ENCODE peak calls at places on chromosomes 4 and X, in seven cellular contexts. E is IMR-90; J is OCI-LY7; C is CD8-positive, alpha-beta T cell; I is HFF-Myc; N is fibroblast of the aortic adventitia; Y is AG04449. K is an unnamed sample.

GRCh38 chrX:78945186-78945912 is at the start of gene P2RY10:
- DNase-seq in E (no peak), J (peak; percentile 70), C (peak; percentile 33), I (no peak), N (no peak), Y (no peak), K (peak; percentile 21)

GRCh38 chr4:158200214-158200613 is 10.1 kb upstream of the TMEM144 start:
- DNase-seq in E (no peak), J (no peak), C (no peak), I (no peak), N (no peak), Y (no peak), K (no peak)

GRCh38 chrX:12032082-12032481 is 106.2 kb upstream of the FRMPD4 start:
- DNase-seq in E (no peak), J (no peak), C (no peak), I (no peak), N (peak; percentile 5), Y (no peak), K (no peak)

GRCh38 chr4:74415602-74416300 is 29.2 kb upstream of the AREG start:
- DNase-seq in E (peak; percentile 8), J (no peak), C (no peak), I (no peak), N (no peak), Y (no peak), K (no peak)

GRCh38 chr4:65337371-65337770 is 332.9 kb downstream of the EPHA5 start:
- DNase-seq in E (no peak), J (no peak), C (no peak), I (no peak), N (no peak), Y (no peak), K (no peak)

GRCh38 chr4:166972071-166972470 is 262.2 kb downstream of the SPOCK3 start:
- DNase-seq in E (no peak), J (no peak), C (no peak), I (no peak), N (peak; percentile 77), Y (no peak), K (no peak)

GRCh38 chrX:119887721-119888425 is 7.8 kb upstream of the AKAP14 start:
- DNase-seq in E (peak; percentile 30), J (peak; percentile 60), C (peak; percentile 49), I (no peak), N (no peak), Y (no peak), K (peak; percentile 63)

GRCh38 chr4:118113220-118113619 is 78.9 kb downstream of the NDST3 start:
- DNase-seq in E (peak; percentile 24), J (no peak), C (no peak), I (no peak), N (no peak), Y (no peak), K (peak; percentile 6)

GRCh38 chr4:24262616-24263015 is 321.7 kb downstream of the DHX15 start:
- DNase-seq in E (no peak), J (no peak), C (no peak), I (no peak), N (no peak), Y (no peak), K (no peak)

GRCh38 chrX:19842542-19842941 is 44.9 kb downstream of the SH3KBP1 start:
- DNase-seq in E (no peak), J (no peak), C (no peak), I (no peak), N (no peak), Y (no peak), K (no peak)

GRCh38 chrX:39729834-39730670 is 367.7 kb downstream of the BCOR start:
- DNase-seq in E (no peak), J (no peak), C (no peak), I (no peak), N (no peak), Y (no peak), K (no peak)

GRCh38 chr4:37936889-37937498 is 23.2 kb upstream of the PTTG2 start:
- DNase-seq in E (no peak), J (no peak), C (no peak), I (no peak), N (no peak), Y (no peak), K (no peak)

GRCh38 chrX:13599491-13599890 is 30.1 kb downstream of the EGFL6 start:
- DNase-seq in E (no peak), J (no peak), C (no peak), I (no peak), N (peak; percentile 38), Y (no peak), K (no peak)

GRCh38 chrX:132636080-132636479 is 147.2 kb upstream of the MBNL3 start:
- DNase-seq in E (no peak), J (no peak), C (no peak), I (no peak), N (peak; percentile 9), Y (no peak), K (no peak)

GRCh38 chrX:97806238-97806637 is 922.5 kb downstream of the RPA4 start:
- DNase-seq in E (peak; percentile 75), J (no peak), C (no peak), I (no peak), N (peak; percentile 19), Y (no peak), K (no peak)

GRCh38 chrX:129636175-129636681 is 18.5 kb downstream of the APLN start:
- DNase-seq in E (no peak), J (no peak), C (no peak), I (no peak), N (peak; percentile 54), Y (no peak), K (no peak)

GRCh38 chr4:31089815-31090214 is 369.6 kb downstream of the PCDH7 start:
- DNase-seq in E (peak; percentile 57), J (no peak), C (no peak), I (no peak), N (peak; percentile 42), Y (no peak), K (no peak)

GRCh38 chr4:1771555-1772305 is 21.4 kb upstream of the FGFR3 start:
- DNase-seq in E (no peak), J (no peak), C (no peak), I (no peak), N (no peak), Y (no peak), K (peak; percentile 66)

GRCh38 chr4:121217385-121217784 is 53.3 kb upstream of the TNIP3 start:
- DNase-seq in E (peak; percentile 46), J (no peak), C (no peak), I (no peak), N (peak; percentile 6), Y (peak; percentile 23), K (no peak)

GRCh38 chr4:3791910-3792542 is 25.8 kb downstream of the ADRA2C start:
- DNase-seq in E (peak; percentile 8), J (peak; percentile 20), C (no peak), I (no peak), N (peak; percentile 4), Y (no peak), K (peak; percentile 48)

GRCh38 chr4:112819729-112820128 is 182.8 kb downstream of the LARP7 start:
- DNase-seq in E (no peak), J (no peak), C (no peak), I (no peak), N (no peak), Y (no peak), K (no peak)

GRCh38 chrX:100447563-100448397 is 37.7 kb upstream of the PCDH19 start:
- DNase-seq in E (peak; percentile 1), J (peak; percentile 20), C (peak; percentile 10), I (no peak), N (peak; percentile 11), Y (no peak), K (peak; percentile 46)

GRCh38 chr4:1367936-1368289 is 20.9 kb downstream of the UVSSA start:
- DNase-seq in E (no peak), J (no peak), C (no peak), I (no peak), N (no peak), Y (no peak), K (no peak)

DNA sequence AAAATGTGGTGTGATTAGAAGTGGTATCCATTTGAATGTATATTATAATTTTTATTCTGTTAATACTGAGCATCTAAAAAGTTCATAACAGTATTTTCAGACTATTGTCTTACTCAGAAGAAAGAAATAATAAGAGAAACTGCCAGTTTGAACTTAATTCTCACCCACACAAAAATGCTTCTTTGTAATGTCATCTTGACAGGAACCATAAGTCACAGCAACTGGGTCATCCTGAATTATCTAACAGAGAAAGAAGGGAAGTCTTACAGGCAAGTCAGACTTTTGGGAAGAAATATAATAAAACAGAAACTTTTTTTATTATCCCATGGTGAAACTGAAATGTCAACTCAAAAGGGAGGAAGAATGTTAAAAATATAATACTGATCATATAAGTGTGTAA is 83.1 kb downstream of the NDST4 start:
- DNase-seq in E (no peak), J (no peak), C (no peak), I (no peak), N (no peak), Y (no peak), K (no peak)
- TF ChIP-seq CTCF in E (no peak), J (no peak), C (no peak), I (no peak), N (no peak), Y (no peak), K (no peak)

DNA sequence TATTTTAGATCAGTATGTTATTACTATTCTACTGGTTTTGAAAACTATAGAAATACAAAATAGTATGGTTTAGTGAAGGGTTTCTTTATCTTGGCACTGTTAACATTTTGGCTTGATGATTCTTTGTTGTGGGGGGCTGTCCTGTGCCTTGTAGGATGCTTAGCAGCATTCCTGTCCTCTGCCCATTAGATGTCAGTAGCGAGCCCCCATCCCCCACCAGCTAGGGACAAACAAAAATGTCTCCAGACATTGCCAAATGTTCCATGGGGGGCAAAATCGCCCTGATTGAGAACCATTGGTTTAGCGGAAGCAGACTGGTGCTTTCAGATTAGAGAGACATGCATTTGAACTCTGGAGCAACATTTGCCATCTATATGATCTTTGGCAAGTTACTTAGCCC is 23.3 kb downstream of the SPARCL1 start:
- DNase-seq in E (no peak), J (no peak), C (no peak), I (no peak), N (no peak), Y (no peak), K (no peak)
- TF ChIP-seq CTCF in E (no peak), J (peak; percentile 55), C (no peak), I (peak; percentile 31), N (no peak), Y (no peak), K (no peak)

GRCh38 chrX:135477576-135477975 is 42.9 kb upstream of the INTS6L start:
- DNase-seq in E (peak; percentile 49), J (peak; percentile 24), C (peak; percentile 25), I (peak; percentile 33), N (peak; percentile 85), Y (peak; percentile 1), K (no peak)
- TF ChIP-seq CTCF in E (peak; percentile 26), J (peak; percentile 60), C (no peak), I (peak; percentile 18), N (peak; percentile 21), Y (peak; percentile 39), K (peak; percentile 52)

DNA sequence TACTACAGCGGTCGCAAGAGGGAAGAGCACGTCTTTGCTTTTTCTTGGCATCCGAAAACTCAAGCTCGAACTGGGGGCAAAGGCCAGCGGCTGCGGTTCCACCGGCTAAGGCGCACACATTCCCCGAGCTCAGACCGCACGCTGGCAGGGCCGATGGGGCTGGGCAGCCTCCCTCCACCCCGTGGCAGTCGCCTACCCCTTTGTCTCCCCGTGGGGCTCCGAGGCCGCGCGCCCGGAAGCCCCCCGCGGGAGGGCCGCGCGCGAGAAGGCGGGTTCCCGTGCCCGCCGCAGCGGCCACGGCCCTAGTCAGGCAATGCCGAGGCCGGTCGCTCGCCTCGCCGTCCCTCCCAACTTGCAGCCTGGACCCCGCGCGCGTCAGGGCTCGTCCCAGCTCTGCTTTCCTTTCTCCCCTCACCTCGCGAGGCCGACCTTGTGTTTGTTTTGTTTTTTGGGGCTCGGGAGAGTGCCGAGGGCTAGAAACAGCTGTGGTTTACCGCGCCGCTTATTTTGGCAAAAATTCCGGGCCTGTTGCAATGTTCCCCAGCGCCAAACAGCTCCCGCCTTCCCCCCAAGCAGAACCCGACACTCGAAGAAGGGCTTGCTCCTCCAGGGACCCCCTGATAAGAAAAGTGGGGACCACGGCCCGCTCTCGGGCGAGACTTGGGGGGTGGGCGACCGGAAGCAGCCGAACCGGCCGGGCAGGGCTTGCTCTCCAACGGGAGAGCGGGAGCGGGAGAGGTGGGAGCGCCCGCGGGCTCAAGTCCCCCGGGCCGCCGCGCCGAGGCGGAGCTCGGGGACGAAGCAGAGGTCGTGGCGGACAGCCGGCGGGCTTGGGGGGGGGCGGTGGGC is 553 bp upstream of the N4BP2 start:
- DNase-seq in E (peak; percentile 83), J (peak; percentile 78), C (peak; percentile 51), I (peak; percentile 52), N (peak; percentile 84), Y (peak; percentile 24), K (peak; percentile 61)
- TF ChIP-seq CTCF in E (peak; percentile 7), J (no peak), C (no peak), I (no peak), N (peak; percentile 5), Y (no peak), K (no peak)

K was measured in GM10248.